ENCODE peak calls at places on chromosome 7, in six cellular contexts. D, Y, X, T, W and Q are unnamed samples.

GRCh38 chr7:105352922-105353668 is 35.6 kb downstream of the SRPK2 start:
- DNase-seq in D (no peak), T (no peak), X (no peak), Y (no peak), W (no peak), Q (no peak)

GRCh38 chr7:91892099-91892788 is 11.7 kb upstream of the MTERF1 start:
- DNase-seq in Y (no peak), D (no peak), T (no peak), X (peak), W (no peak), Q (no peak)

GRCh38 chr7:5557920-5558401 is 134.3 kb upstream of the TNRC18 start:
- DNase-seq in W (no peak), T (no peak), X (no peak), Y (no peak), D (no peak), Q (no peak)

GRCh38 chr7:34224259-34224658 is 318.9 kb downstream of the BMPER start:
- DNase-seq in W (no peak), T (no peak), Y (no peak), D (no peak), X (no peak), Q (no peak)

GRCh38 chr7:29102554-29103151 is 43.7 kb downstream of the CPVL start:
- DNase-seq in X (peak), T (peak), Y (no peak), W (peak), D (no peak), Q (peak)

GRCh38 chr7:137970263-137970975 is 31.5 kb downstream of the CREB3L2 start:
- DNase-seq in W (no peak), T (peak), X (no peak), Y (no peak), D (no peak), Q (peak)

GRCh38 chr7:70710011-70710480 is 421.9 kb upstream of the GALNT17 start:
- DNase-seq in W (no peak), X (no peak), T (no peak), D (no peak), Y (no peak), Q (no peak)

GRCh38 chr7:5396542-5396941 is 27.1 kb downstream of the TNRC18 start:
- DNase-seq in D (peak), X (no peak), W (no peak), Y (peak), T (peak), Q (peak)

GRCh38 chr7:40232242-40232929 is 97.6 kb downstream of the SUGCT start:
- DNase-seq in W (no peak), X (peak), Y (no peak), D (no peak), T (peak), Q (peak)

GRCh38 chr7:92020636-92021035 is 80.0 kb downstream of the AKAP9 start:
- DNase-seq in W (no peak), D (no peak), X (no peak), T (no peak), Y (no peak), Q (no peak)

GRCh38 chr7:117229350-117229749 is 93.5 kb downstream of the WNT2 start:
- DNase-seq in D (no peak), X (peak), Y (no peak), W (no peak), T (no peak), Q (no peak)

GRCh38 chr7:156527458-156527890 is 113.1 kb upstream of the RNF32 start:
- DNase-seq in T (no peak), D (no peak), X (no peak), Y (no peak), W (no peak), Q (no peak)

GRCh38 chr7:149199234-149199990 is 4.1 kb downstream of the ZNF282 start:
- DNase-seq in D (no peak), X (no peak), T (no peak), Y (no peak), W (no peak), Q (no peak)

GRCh38 chr7:70152313-70152712 is 554.0 kb downstream of the AUTS2 start:
- DNase-seq in W (no peak), Y (no peak), X (no peak), T (no peak), D (no peak), Q (no peak)

GRCh38 chr7:111053035-111053434 is 37.9 kb upstream of the LRRN3 start:
- DNase-seq in X (no peak), D (no peak), W (no peak), Y (no peak), T (no peak), Q (no peak)

GRCh38 chr7:117023325-117023854 is 70.1 kb downstream of the ST7 start:
- DNase-seq in X (no peak), T (no peak), D (no peak), W (no peak), Y (no peak), Q (no peak)

GRCh38 chr7:35026154-35026553 is 11.1 kb downstream of the DPY19L1 start:
- DNase-seq in Y (no peak), X (no peak), T (no peak), D (no peak), W (no peak), Q (no peak)

GRCh38 chr7:150365673-150366398 is 2.8 kb upstream of the REPIN1 start:
- DNase-seq in T (no peak), D (no peak), Y (no peak), X (no peak), W (no peak), Q (no peak)

GRCh38 chr7:140557809-140558518 is 78.7 kb upstream of the MKRN1 start:
- DNase-seq in X (no peak), W (no peak), Y (no peak), D (no peak), T (no peak), Q (no peak)

GRCh38 chr7:84283798-84284197 is 89.2 kb upstream of the SEMA3A start:
- DNase-seq in Y (no peak), X (no peak), T (no peak), W (no peak), D (no peak), Q (no peak)

GRCh38 chr7:74569501-74570075 is 87.9 kb upstream of the GTF2I start:
- DNase-seq in D (peak), T (no peak), Y (peak), X (no peak), W (no peak), Q (no peak)

GRCh38 chr7:99625321-99625720 is 8.6 kb downstream of the ZSCAN25 start:
- DNase-seq in T (no peak), W (no peak), X (no peak), Y (no peak), D (no peak), Q (no peak)